ENCODE peak calls at places on chromosomes 4 and X, in nine cellular contexts. O is suprapubic skin, R is transverse colon, V is uterus, J is tibial nerve, A is stomach, F is spleen, W is upper lobe of left lung, Q is adrenal gland. H is an unnamed sample.

GRCh38 chrX:18294893-18295292 is 59.6 kb downstream of the SCML2 start:
- DNase-seq in W (peak; percentile 19), V (no peak), R (no peak), F (no peak), J (no peak), A (no peak), O (no peak), Q (no peak), H (no peak)

GRCh38 chr4:185567828-185568442 is 32.6 kb upstream of the PDLIM3 start:
- DNase-seq in Q (peak; percentile 70), V (peak; percentile 67), R (peak; percentile 44), F (no peak), J (no peak), W (peak; percentile 27), O (peak; percentile 80), A (no peak), H (peak; percentile 42)

GRCh38 chr4:58301384-58301783 is 1191.2 kb upstream of the IGFBP7 start:
- DNase-seq in V (no peak), W (no peak), A (no peak), Q (no peak), R (no peak), F (no peak), O (no peak), J (no peak), H (no peak)

GRCh38 chr4:180913750-180914149 is 1329.5 kb upstream of the TENM3 start:
- DNase-seq in W (no peak), V (no peak), O (no peak), Q (no peak), A (no peak), R (no peak), F (no peak), J (no peak), H (no peak)

GRCh38 chrX:45775462-45775861 is 574.8 kb upstream of the DIPK2B start:
- DNase-seq in O (no peak), V (no peak), R (no peak), A (no peak), J (no peak), F (no peak), Q (no peak), W (no peak), H (no peak)

GRCh38 chr4:80075995-80076394 is 3.0 kb upstream of the ANTXR2 start:
- DNase-seq in R (no peak), Q (no peak), W (no peak), V (no peak), F (no peak), O (no peak), J (no peak), A (no peak), H (no peak)

GRCh38 chr4:127304356-127304755 is 328.4 kb upstream of the INTU start:
- DNase-seq in Q (no peak), F (no peak), O (no peak), A (no peak), V (no peak), J (no peak), R (no peak), W (no peak), H (no peak)

GRCh38 chrX:24285082-24285481 is 28.8 kb downstream of the SUPT20HL2 start:
- DNase-seq in O (no peak), J (no peak), V (no peak), F (no peak), R (no peak), A (no peak), W (no peak), Q (no peak), H (no peak)

GRCh38 chr4:139950568-139950967 is 203.4 kb downstream of the MAML3 start:
- DNase-seq in A (no peak), Q (no peak), R (no peak), F (no peak), O (no peak), V (no peak), J (no peak), W (no peak), H (no peak)

GRCh38 chr4:8393593-8394038 is 46.9 kb downstream of the ACOX3 start:
- DNase-seq in V (peak; percentile 89), R (peak; percentile 53), O (no peak), F (no peak), W (no peak), A (no peak), Q (peak; percentile 91), J (peak; percentile 42), H (peak; percentile 37)

GRCh38 chr4:38194202-38194601 is 234.0 kb downstream of the PTTG2 start:
- DNase-seq in A (no peak), R (no peak), O (no peak), V (no peak), Q (no peak), J (no peak), F (no peak), W (no peak), H (no peak)

GRCh38 chr4:21645776-21646175 is 302.8 kb downstream of the KCNIP4 start:
- DNase-seq in O (no peak), R (no peak), W (no peak), J (no peak), F (no peak), Q (no peak), V (no peak), A (no peak), H (no peak)

GRCh38 chr4:40187386-40187913 is 9.4 kb upstream of the RHOH start:
- DNase-seq in W (no peak), V (no peak), F (no peak), J (no peak), Q (no peak), O (no peak), R (no peak), A (no peak), H (no peak)

GRCh38 chr4:40189997-40190396 is 6.8 kb upstream of the RHOH start:
- DNase-seq in J (no peak), W (no peak), O (no peak), R (no peak), F (no peak), V (no peak), A (peak; percentile 78), Q (no peak), H (peak; percentile 92)

GRCh38 chr4:40185830-40186664 is 10.8 kb upstream of the RHOH start:
- DNase-seq in O (no peak), J (no peak), A (no peak), V (no peak), W (no peak), R (no peak), F (no peak), Q (no peak), H (no peak)

GRCh38 chr4:40183615-40184411 is 13.0 kb upstream of the RHOH start:
- DNase-seq in J (no peak), W (no peak), O (no peak), F (no peak), V (no peak), Q (no peak), A (no peak), R (no peak), H (no peak)

DNA sequence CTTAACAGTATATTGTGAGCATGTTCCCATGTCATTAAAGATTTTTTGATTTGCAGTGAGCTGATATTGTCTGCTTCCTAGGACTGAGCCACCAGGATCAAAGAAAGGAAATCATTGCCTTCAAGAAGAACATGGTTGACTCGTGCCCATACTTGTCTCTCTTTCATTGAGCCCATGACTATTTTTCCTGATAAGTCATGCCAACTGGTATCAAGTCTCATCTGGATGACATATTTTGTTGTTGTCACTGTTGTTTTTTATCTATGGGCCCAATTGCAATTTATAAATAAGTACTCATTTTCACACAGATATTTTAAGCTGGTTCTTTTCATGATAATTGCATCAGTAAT is 10.2 kb upstream of the RHOH start:
- DNase-seq in J (no peak), F (no peak), V (no peak), W (no peak), Q (no peak), R (no peak), A (no peak), O (no peak), H (no peak)
- TF ChIP-seq POLR2A in J (no peak), F (no peak), V (no peak), W (no peak), Q (no peak), R (no peak), A (no peak), O (no peak), H (no peak)

DNA sequence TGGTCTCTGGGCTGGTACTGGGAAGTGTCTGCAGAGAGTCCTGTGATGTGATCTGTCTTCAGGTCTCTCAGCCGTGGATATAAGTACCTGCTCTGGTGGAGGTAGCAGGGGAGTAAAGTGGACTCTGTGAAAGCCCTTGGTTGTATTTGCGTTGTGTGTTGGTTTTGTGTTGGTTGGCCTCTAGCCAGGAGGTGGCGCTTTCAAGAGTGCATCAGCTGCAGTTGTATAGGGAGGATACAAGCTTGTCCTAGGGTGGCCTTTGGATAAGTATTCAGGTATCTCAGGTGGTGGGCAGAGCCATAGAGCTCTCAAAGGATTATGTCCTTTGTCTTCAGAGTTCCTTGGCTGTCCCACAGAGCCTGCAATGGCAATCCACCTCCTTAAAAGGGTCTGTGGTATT is 111.6 kb downstream of the MAGEB17 start:
- DNase-seq in Q (no peak), O (no peak), A (peak; percentile 26), F (no peak), V (no peak), J (no peak), W (no peak), R (no peak), H (no peak)
- TF ChIP-seq CTCF in Q (no peak), O (no peak), A (no peak), F (no peak), V (no peak), J (no peak), W (no peak), R (no peak), H (no peak)

GRCh38 chr4:26325191-26325590 is 4.4 kb downstream of the RBPJ start:
- DNase-seq in V (no peak), Q (no peak), W (no peak), A (no peak), J (no peak), O (no peak), F (no peak), R (no peak), H (no peak)
- H3K4me1 ChIP-seq in V (no peaks in the 10 kb centered on the region), Q (peaks cover 7% of the 10 kb centered on the region), W (peaks cover 20% of the 10 kb centered on the region), A (no peaks in the 10 kb centered on the region), J (no peaks in the 10 kb centered on the region), O (peaks cover 38% of the 10 kb centered on the region), F (peaks cover 37% of the 10 kb centered on the region), R (peaks cover 54% of the 10 kb centered on the region), H (no peaks in the 10 kb centered on the region)

GRCh38 chr4:107389965-107390364 is 330.1 kb downstream of the PAPSS1 start:
- DNase-seq in V (no peak), A (no peak), W (no peak), O (no peak), R (no peak), Q (no peak), J (no peak), F (no peak), H (no peak)
- TF ChIP-seq POLR2A in V (no peak), A (no peak), W (no peak), O (no peak), R (no peak), Q (no peak), J (no peak), F (no peak), H (no peak)

DNA sequence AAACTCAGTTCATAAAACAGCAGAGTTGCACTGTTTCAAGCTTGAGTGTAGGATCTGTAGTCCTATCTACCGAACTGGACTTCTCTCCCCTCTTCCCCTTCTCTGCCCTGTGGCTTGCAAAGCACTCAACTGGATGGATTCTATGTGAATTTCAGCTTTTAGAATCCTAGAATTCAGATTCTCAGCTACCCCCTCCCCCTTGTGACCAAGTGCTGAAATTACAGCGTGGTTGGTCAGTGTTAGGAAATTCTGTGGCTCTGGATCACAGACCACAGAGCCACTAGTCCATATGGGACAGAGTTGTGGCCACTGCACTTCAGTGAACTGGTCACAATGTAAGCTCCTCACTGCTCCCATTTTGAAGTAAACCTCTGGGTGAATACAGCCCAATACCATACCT is 64.6 kb upstream of the TRPC5 start:
- DNase-seq in F (no peak), R (no peak), V (no peak), W (no peak), A (no peak), J (no peak), Q (peak; percentile 49), O (no peak), H (no peak)
- TF ChIP-seq CTCF in F (no peak), R (peak; percentile 16), V (no peak), W (no peak), A (no peak), J (peak; percentile 18), Q (peak; percentile 25), O (no peak), H (no peak)